ENCODE peak calls at places on chromosomes 11 and 22, in four cellular contexts. R is foreskin keratinocyte, L is fibroblast of lung, K is coronary artery. T is an unnamed sample.

GRCh38 chr22:46454910-46455269 is 82.5 kb downstream of the CELSR1 start:
- DNase-seq in R (peak), L (no peak), K (no peak), T (peak)

GRCh38 chr11:64148200-64148916 is 17.6 kb downstream of the MACROD1 start:
- DNase-seq in R (peak), L (peak), K (no peak), T (peak)

GRCh38 chr11:131618203-131618602 is 247.8 kb downstream of the NTM start:
- DNase-seq in R (no peak), L (peak), K (no peak), T (no peak)

GRCh38 chr11:17748761-17749721 is 14.5 kb downstream of the KCNC1 start:
- DNase-seq in R (no peak), L (no peak), K (no peak), T (no peak)

GRCh38 chr11:61297741-61298140 is 2.6 kb upstream of the VWCE start:
- DNase-seq in R (peak), L (peak), K (no peak), T (peak)

GRCh38 chr22:31150615-31151014 is 9.4 kb upstream of the RNF185 start:
- DNase-seq in R (no peak), L (no peak), K (no peak), T (no peak)

GRCh38 chr22:35349704-35350538 is 31.0 kb upstream of the HMOX1 start:
- DNase-seq in R (no peak), L (peak), K (no peak), T (no peak)

GRCh38 chr11:1858154-1858553 is 5.3 kb downstream of the LSP1 start:
- DNase-seq in R (no peak), L (no peak), K (no peak), T (no peak)

GRCh38 chr11:100805509-100806199 is 118.6 kb downstream of the ARHGAP42 start:
- DNase-seq in R (no peak), L (peak), K (no peak), T (no peak)

GRCh38 chr22:20398420-20398819 is 4.5 kb downstream of the ZNF74 start:
- DNase-seq in R (no peak), L (no peak), K (no peak), T (no peak)

GRCh38 chr11:112129656-112130055 is 34.2 kb downstream of the IL18 start:
- DNase-seq in R (no peak), L (no peak), K (no peak), T (no peak)

GRCh38 chr11:113723706-113724246 is 17.7 kb upstream of the TMPRSS5 start:
- DNase-seq in R (no peak), L (no peak), K (no peak), T (no peak)

GRCh38 chr11:76443254-76443935 is 1.4 kb upstream of the EMSY start:
- DNase-seq in R (no peak), L (peak), K (no peak), T (peak)

GRCh38 chr22:20659258-20659657 is 114.7 kb upstream of the SERPIND1 start:
- DNase-seq in R (no peak), L (no peak), K (no peak), T (no peak)

GRCh38 chr22:21641417-21641794 is 696 bp upstream of the SDF2L1 start:
- DNase-seq in R (no peak), L (peak), K (no peak), T (no peak)

GRCh38 chr11:33742249-33742851 is 6.1 kb upstream of the CD59 start:
- DNase-seq in R (no peak), L (peak), K (no peak), T (no peak)

GRCh38 chr11:78192911-78193341 is 4.2 kb downstream of the USP35 start:
- DNase-seq in R (no peak), L (no peak), K (no peak), T (no peak)

GRCh38 chr22:38941488-38941987 is 15.9 kb upstream of the APOBEC3A start:
- DNase-seq in R (no peak), L (no peak), K (no peak), T (no peak)

GRCh38 chr22:45830531-45831245 is 146.3 kb downstream of the WNT7B start:
- DNase-seq in R (peak), L (peak), K (no peak), T (no peak)

GRCh38 chr11:86380295-86380694 is 5.6 kb downstream of the CCDC81 start:
- DNase-seq in R (no peak), L (no peak), K (no peak), T (no peak)

GRCh38 chr22:48745842-48746788 is 1081.6 kb downstream of the BRD1 start:
- DNase-seq in R (no peak), L (no peak), K (peak), T (no peak)

GRCh38 chr22:30190619-30191018 is 55.9 kb downstream of the LIF start:
- DNase-seq in R (no peak), L (no peak), K (no peak), T (no peak)

GRCh38 chr11:12271241-12271640 is 106.1 kb upstream of the PARVA start:
- DNase-seq in R (no peak), L (no peak), K (no peak), T (no peak)

GRCh38 chr22:37639070-37639760 is at the start of gene SH3BP1:
- DNase-seq in R (no peak), L (peak), K (no peak), T (no peak)

GRCh38 chr11:7597620-7598019 is 75.7 kb downstream of the CYB5R2 start:
- DNase-seq in R (peak), L (no peak), K (no peak), T (peak)

GRCh38 chr11:13972033-13972910 is 9.7 kb downstream of the SPON1 start:
- DNase-seq in R (no peak), L (peak), K (no peak), T (no peak)

GRCh38 chr11:12224537-12224893 is 114.1 kb downstream of the MICAL2 start:
- DNase-seq in R (no peak), L (peak), K (peak), T (no peak)

GRCh38 chr11:60872124-60872951 is 5.0 kb downstream of the ZP1 start:
- DNase-seq in R (no peak), L (peak), K (no peak), T (no peak)

GRCh38 chr22:20291249-20291586 is 23.1 kb upstream of the RTN4R start:
- DNase-seq in R (no peak), L (no peak), K (no peak), T (no peak)

GRCh38 chr11:105297463-105297862 is 157.9 kb upstream of the CARD18 start:
- DNase-seq in R (peak), L (peak), K (no peak), T (peak)

GRCh38 chr11:117205211-117205818 is 6.1 kb downstream of the TAGLN start:
- DNase-seq in R (no peak), L (no peak), K (no peak), T (no peak)
- H3K27ac ChIP-seq in R (no peak), L (no peak), K (peak), T (no peak)

GRCh38 chr22:24553597-24554315 is 1.2 kb downstream of the GUCD1 start:
- DNase-seq in R (peak), L (no peak), K (no peak), T (peak)

GRCh38 chr22:24555160-24555495 is 190 bp upstream of the GUCD1 start:
- DNase-seq in R (peak), L (peak), K (peak), T (peak)

GRCh38 chr22:24554316-24555159 is at the start of gene GUCD1:
- DNase-seq in R (peak), L (peak), K (no peak), T (peak)

GRCh38 chr22:24559471-24559870 is 3.7 kb downstream of the SNRPD3 start:
- DNase-seq in R (no peak), L (no peak), K (no peak), T (no peak)

GRCh38 chr22:24555496-24556253 is at the start of gene SNRPD3:
- DNase-seq in R (peak), L (peak), K (peak), T (peak)
- TF ChIP-seq CTCF in R (peak), L (no peak), K (no peak), T (no peak)

GRCh38 chr11:45023065-45023365 is 72.3 kb upstream of the TP53I11 start:
- DNase-seq in R (no peak), L (no peak), K (no peak), T (no peak)

GRCh38 chr11:45024357-45024756 is 73.7 kb upstream of the TP53I11 start:
- DNase-seq in R (no peak), L (no peak), K (no peak), T (no peak)

GRCh38 chr11:45021692-45022130 is 71.0 kb upstream of the TP53I11 start:
- DNase-seq in R (no peak), L (peak), K (peak), T (no peak)

GRCh38 chr11:45022294-45023064 is 71.8 kb upstream of the TP53I11 start:
- DNase-seq in R (no peak), L (peak), K (peak), T (no peak)

GRCh38 chr11:45021001-45021400 is 70.3 kb upstream of the TP53I11 start:
- DNase-seq in R (no peak), L (peak), K (no peak), T (no peak)
- H3K27ac ChIP-seq in R (no peak), L (no peak), K (no peak), T (no peak)

GRCh38 chr11:110429614-110430266 is at the start of gene FDX1:
- DNase-seq in R (peak), L (peak), K (peak), T (peak)
- TF ChIP-seq CTCF in R (peak), L (peak), K (peak), T (peak)

T was measured in RWPE1.